ENCODE peak calls at places on chromosome 18, in eight cellular contexts. G is AG09309, S is coronary artery, A is RWPE2, U is AG04449, I is left ventricle myocardium inferior, Q is Peyer's patch, F is GM12864. J is an unnamed sample.
A peak's percentile ranks its signal among the peaks of the same experiment; 100 is the strongest.

GRCh38 chr18:9297007-9297393 is 37.6 kb upstream of the TWSG1 start:
- DNase-seq in A (no peak), G (no peak), Q (no peak), U (no peak), I (no peak), S (no peak), F (no peak), J (no peak)

GRCh38 chr18:35282353-35282752 is 7.7 kb downstream of the ZSCAN30 start:
- DNase-seq in G (peak; percentile 57), S (no peak), A (no peak), I (no peak), F (no peak), U (peak; percentile 73), Q (no peak), J (no peak)

GRCh38 chr18:59264651-59265245 is 8.5 kb downstream of the RAX start:
- DNase-seq in G (no peak), I (no peak), F (no peak), Q (no peak), S (no peak), U (no peak), A (no peak), J (no peak)

GRCh38 chr18:22282311-22283235 is 113.2 kb downstream of the GATA6 start:
- DNase-seq in A (no peak), Q (no peak), F (no peak), G (peak; percentile 29), S (no peak), I (no peak), U (peak; percentile 21), J (no peak)

GRCh38 chr18:74392323-74392722 is 64.8 kb downstream of the DIPK1C start:
- DNase-seq in A (no peak), I (no peak), G (no peak), S (no peak), U (no peak), F (no peak), Q (peak; percentile 25), J (no peak)

GRCh38 chr18:2978208-2978607 is 34.7 kb downstream of the LPIN2 start:
- DNase-seq in I (no peak), S (no peak), U (no peak), Q (no peak), A (no peak), G (no peak), F (no peak), J (no peak)

GRCh38 chr18:4813708-4814107 is 358.6 kb upstream of the DLGAP1 start:
- DNase-seq in F (no peak), I (no peak), A (no peak), Q (no peak), S (no peak), U (no peak), G (no peak), J (no peak)

GRCh38 chr18:46152808-46153617 is 48.8 kb downstream of the HAUS1 start:
- DNase-seq in Q (no peak), G (no peak), U (no peak), S (no peak), A (peak; percentile 89), F (no peak), I (no peak), J (no peak)

GRCh38 chr18:43181711-43182110 is 66.2 kb upstream of the RIT2 start:
- DNase-seq in Q (no peak), I (no peak), G (no peak), A (no peak), S (no peak), F (no peak), U (no peak), J (no peak)

GRCh38 chr18:39105095-39105494 is 1539.5 kb upstream of the CELF4 start:
- DNase-seq in F (no peak), I (no peak), S (no peak), U (no peak), G (no peak), Q (no peak), A (no peak), J (no peak)

GRCh38 chr18:21269349-21269748 is 27.3 kb downstream of the GREB1L start:
- DNase-seq in A (no peak), I (no peak), F (no peak), S (no peak), U (no peak), G (no peak), Q (no peak), J (no peak)

GRCh38 chr18:51054764-51055163 is 24.8 kb downstream of the SMAD4 start:
- DNase-seq in A (no peak), F (no peak), G (peak; percentile 35), U (no peak), S (no peak), I (no peak), Q (no peak), J (no peak)

GRCh38 chr18:37393221-37393828 is 172.3 kb downstream of the CELF4 start:
- DNase-seq in G (no peak), I (no peak), F (no peak), S (no peak), A (no peak), U (no peak), Q (no peak), J (no peak)

GRCh38 chr18:816869-817268 is 4.8 kb upstream of the YES1 start:
- DNase-seq in G (no peak), A (no peak), Q (no peak), I (no peak), F (no peak), S (no peak), U (no peak), J (no peak)

GRCh38 chr18:54255141-54255540 is 14.2 kb upstream of the POLI start:
- DNase-seq in I (no peak), Q (no peak), G (no peak), A (no peak), F (no peak), S (no peak), U (no peak), J (no peak)

GRCh38 chr18:32469190-32469611 is 1.5 kb downstream of the GAREM1 start:
- DNase-seq in G (no peak), A (no peak), Q (peak; percentile 61), F (no peak), S (peak; percentile 74), U (no peak), I (peak; percentile 24), J (no peak)
- H3K4me3 ChIP-seq in G (no peak overlapping the region), A (peak overlapping the region; percentile 68), Q (peak overlapping the region; percentile 53), F (no peak overlapping the region), S (peak overlapping the region; percentile 98), U (peak overlapping the region; percentile 68), I (peak overlapping the region; percentile 85), J (no peak overlapping the region)

GRCh38 chr18:55422456-55423185 is 165.4 kb downstream of the TCF4 start:
- DNase-seq in Q (peak; percentile 50), A (no peak), I (peak; percentile 32), U (no peak), G (no peak), S (no peak), F (no peak), J (no peak)

GRCh38 chr18:55419939-55420664 is 167.9 kb downstream of the TCF4 start:
- DNase-seq in G (no peak), U (no peak), A (no peak), I (no peak), S (no peak), Q (no peak), F (no peak), J (no peak)

GRCh38 chr18:55420665-55420964 is 167.4 kb downstream of the TCF4 start:
- DNase-seq in F (peak; percentile 3), I (no peak), A (no peak), S (no peak), Q (no peak), U (no peak), G (no peak), J (peak; percentile 13)

GRCh38 chr18:55420977-55421611 is 166.9 kb downstream of the TCF4 start:
- DNase-seq in U (no peak), F (no peak), A (no peak), G (no peak), I (no peak), Q (no peak), S (no peak), J (no peak)

GRCh38 chr18:55421612-55422381 is 166.2 kb downstream of the TCF4 start:
- DNase-seq in I (no peak), A (no peak), U (no peak), F (no peak), S (no peak), G (no peak), Q (no peak), J (no peak)
- TF ChIP-seq CTCF in I (no peak), A (no peak), U (no peak), F (no peak), S (no peak), G (no peak), Q (no peak), J (no peak)

GRCh38 chr18:48975817-48976649 is 25.3 kb upstream of the SMAD7 start:
- DNase-seq in A (no peak), U (no peak), Q (peak; percentile 77), G (no peak), I (peak; percentile 48), S (no peak), F (no peak), J (peak; percentile 54)
- H3K4me3 ChIP-seq in A (peak overlapping the region; percentile 65), U (peak overlapping the region; percentile 63), Q (peak overlapping the region; percentile 73), G (peak overlapping the region; percentile 64), I (peak overlapping the region; percentile 80), S (peak overlapping the region; percentile 78), F (peak overlapping the region; percentile 66), J (peak overlapping the region; percentile 64)

GRCh38 chr18:24090876-24091275 is 48.0 kb upstream of the CABYR start:
- DNase-seq in U (no peak), Q (no peak), F (no peak), G (no peak), I (no peak), A (no peak), S (no peak), J (no peak)

GRCh38 chr18:24086082-24086481 is 52.8 kb upstream of the CABYR start:
- DNase-seq in S (no peak), I (no peak), U (no peak), G (no peak), F (no peak), Q (no peak), A (no peak), J (no peak)

GRCh38 chr18:24089059-24089458 is 49.8 kb upstream of the CABYR start:
- DNase-seq in Q (no peak), S (no peak), I (no peak), U (no peak), F (no peak), A (no peak), G (no peak), J (no peak)

GRCh38 chr18:24094561-24094960 is 44.3 kb upstream of the CABYR start:
- DNase-seq in F (no peak), U (no peak), Q (no peak), A (no peak), S (no peak), I (no peak), G (no peak), J (no peak)

DNA sequence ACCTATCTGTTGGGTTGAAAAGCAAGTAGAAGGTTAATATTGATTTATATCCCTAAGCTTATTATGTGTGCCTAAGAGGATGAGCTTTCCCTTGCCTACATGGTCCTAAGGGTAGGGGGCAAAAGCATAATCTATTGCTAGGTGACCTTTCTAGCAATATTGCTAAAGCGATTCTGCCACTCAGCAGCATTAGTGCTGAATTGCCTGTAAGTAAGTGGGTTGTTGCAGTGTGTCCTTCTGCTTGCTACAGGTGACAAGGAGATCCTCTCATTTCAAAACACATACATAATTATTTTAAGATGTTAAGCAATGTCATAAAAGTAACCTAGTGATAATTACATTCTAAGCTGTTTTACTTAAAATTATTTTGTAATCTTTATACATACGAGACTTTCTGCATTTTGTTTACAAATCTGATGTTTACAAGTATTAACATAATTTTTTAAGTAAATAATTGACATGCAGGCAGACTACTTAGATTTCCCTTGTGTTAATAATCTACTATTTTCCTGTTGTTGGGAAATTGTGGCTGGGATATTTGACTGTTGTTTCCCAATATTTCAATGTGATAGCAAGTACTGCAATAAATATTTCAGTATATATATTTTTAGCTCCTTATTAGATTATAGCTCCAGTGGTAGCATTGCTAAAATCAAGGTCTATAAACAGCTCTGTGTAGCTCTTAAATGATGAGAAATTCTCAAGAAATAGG is 49.1 kb upstream of the CABYR start:
- DNase-seq in A (no peak), G (no peak), I (no peak), Q (no peak), S (no peak), F (no peak), U (no peak), J (no peak)
- TF ChIP-seq CTCF in A (no peak), G (no peak), I (no peak), Q (no peak), S (no peak), F (no peak), U (no peak), J (no peak)